ENCODE peak calls at places on chromosomes 12 and 14, in four cellular contexts. One of them, this sample, is unnamed.
A peak's percentile ranks its signal among the peaks of the same experiment; 100 is the strongest.

GRCh38 chr14:88185843-88186242 is 137.2 kb downstream of the KCNK10 start:
- DNase-seq in SK-N-SH: no peak
- DNase-seq in K562: no peak
- DNase-seq in WTC11: no peak
- DNase-seq in this sample: no peak

GRCh38 chr12:31594681-31595080 is 3.7 kb upstream of the DENND5B start:
- DNase-seq in SK-N-SH: no peak
- DNase-seq in K562: no peak
- DNase-seq in WTC11: no peak
- DNase-seq in this sample: no peak

GRCh38 chr12:91367234-91367849 is 184.7 kb upstream of the DCN start:
- DNase-seq in SK-N-SH: no peak
- DNase-seq in K562: peak; percentile 17
- DNase-seq in WTC11: no peak
- DNase-seq in this sample: no peak

GRCh38 chr14:101442451-101442850 is 118.8 kb upstream of the DIO3 start:
- DNase-seq in SK-N-SH: no peak
- DNase-seq in K562: no peak
- DNase-seq in WTC11: no peak
- DNase-seq in this sample: no peak

GRCh38 chr12:65106948-65107347 is 14.2 kb downstream of the WIF1 start:
- DNase-seq in SK-N-SH: no peak
- DNase-seq in K562: no peak
- DNase-seq in WTC11: no peak
- DNase-seq in this sample: no peak

GRCh38 chr14:73785336-73785833 is 66.2 kb upstream of the PTGR2 start:
- DNase-seq in SK-N-SH: peak; percentile 61
- DNase-seq in K562: no peak
- DNase-seq in WTC11: no peak
- DNase-seq in this sample: no peak

GRCh38 chr12:113227169-113227568 is 5.9 kb downstream of the TPCN1 start:
- DNase-seq in SK-N-SH: no peak
- DNase-seq in K562: no peak
- DNase-seq in WTC11: no peak
- DNase-seq in this sample: no peak

GRCh38 chr12:64120568-64120967 is 101.5 kb downstream of the KICS2 start:
- DNase-seq in SK-N-SH: no peak
- DNase-seq in K562: no peak
- DNase-seq in WTC11: no peak
- DNase-seq in this sample: no peak

GRCh38 chr14:104144911-104145825 is 6.8 kb downstream of the KIF26A start:
- DNase-seq in SK-N-SH: peak; percentile 80
- DNase-seq in K562: no peak
- DNase-seq in WTC11: peak; percentile 7
- DNase-seq in this sample: peak; percentile 43

GRCh38 chr12:1273051-1273450 is 282.0 kb downstream of the ERC1 start:
- DNase-seq in SK-N-SH: no peak
- DNase-seq in K562: no peak
- DNase-seq in WTC11: no peak
- DNase-seq in this sample: no peak

GRCh38 chr12:89098390-89099102 is 253.8 kb downstream of the DUSP6 start:
- DNase-seq in SK-N-SH: peak; percentile 4
- DNase-seq in K562: no peak
- DNase-seq in WTC11: peak; percentile 74
- DNase-seq in this sample: peak; percentile 53

GRCh38 chr14:74531467-74531866 is 37.9 kb downstream of the ISCA2 start:
- DNase-seq in SK-N-SH: peak; percentile 51
- DNase-seq in K562: peak; percentile 47
- DNase-seq in WTC11: peak; percentile 77
- DNase-seq in this sample: peak; percentile 72

GRCh38 chr12:49540229-49541139 is 1.7 kb downstream of the KCNH3 start:
- DNase-seq in SK-N-SH: peak; percentile 44
- DNase-seq in K562: no peak
- DNase-seq in WTC11: no peak
- DNase-seq in this sample: no peak

GRCh38 chr12:91778938-91779400 is 366.7 kb downstream of the BTG1 start:
- DNase-seq in SK-N-SH: no peak
- DNase-seq in K562: peak; percentile 55
- DNase-seq in WTC11: no peak
- DNase-seq in this sample: no peak

GRCh38 chr12:103013741-103014140 is 56.3 kb downstream of the ASCL1 start:
- DNase-seq in SK-N-SH: no peak
- DNase-seq in K562: no peak
- DNase-seq in WTC11: no peak
- DNase-seq in this sample: no peak

GRCh38 chr12:124044809-124045321 is 71.8 kb downstream of the ZNF664 start:
- DNase-seq in SK-N-SH: no peak
- DNase-seq in K562: no peak
- DNase-seq in WTC11: no peak
- DNase-seq in this sample: no peak

GRCh38 chr12:77049767-77050353 is 15.5 kb downstream of the E2F7 start:
- DNase-seq in SK-N-SH: peak; percentile 49
- DNase-seq in K562: peak; percentile 57
- DNase-seq in WTC11: no peak
- DNase-seq in this sample: no peak

GRCh38 chr12:54159140-54159539 is 29.6 kb downstream of the SMUG1 start:
- DNase-seq in SK-N-SH: peak; percentile 64
- DNase-seq in K562: peak; percentile 92
- DNase-seq in WTC11: peak; percentile 85
- DNase-seq in this sample: peak; percentile 88

GRCh38 chr12:49414364-49414763 is 47.1 kb downstream of the SPATS2 start:
- DNase-seq in SK-N-SH: no peak
- DNase-seq in K562: no peak
- DNase-seq in WTC11: no peak
- DNase-seq in this sample: no peak

GRCh38 chr12:107660230-107660629 is 25.4 kb upstream of the PWP1 start:
- DNase-seq in SK-N-SH: no peak
- DNase-seq in K562: peak; percentile 28
- DNase-seq in WTC11: no peak
- DNase-seq in this sample: no peak

GRCh38 chr12:100145643-100146042 is 3.0 kb upstream of the BLTP3B start:
- DNase-seq in SK-N-SH: no peak
- DNase-seq in K562: no peak
- DNase-seq in WTC11: no peak
- DNase-seq in this sample: no peak

GRCh38 chr14:29858299-29858698 is 69.3 kb downstream of the PRKD1 start:
- DNase-seq in SK-N-SH: no peak
- DNase-seq in K562: no peak
- DNase-seq in WTC11: no peak
- DNase-seq in this sample: no peak

GRCh38 chr12:12704593-12705230 is 8.7 kb upstream of the GPR19 start:
- DNase-seq in SK-N-SH: peak; percentile 78
- DNase-seq in K562: peak; percentile 76
- DNase-seq in WTC11: peak; percentile 38
- DNase-seq in this sample: no peak

GRCh38 chr12:57240926-57241555 is 9.9 kb downstream of the STAC3 start:
- DNase-seq in SK-N-SH: peak; percentile 63
- DNase-seq in K562: no peak
- DNase-seq in WTC11: peak; percentile 71
- DNase-seq in this sample: no peak

GRCh38 chr14:89912667-89913211 is 41.8 kb downstream of the EFCAB11 start:
- DNase-seq in SK-N-SH: peak; percentile 37
- DNase-seq in K562: no peak
- DNase-seq in WTC11: no peak
- DNase-seq in this sample: no peak

DNA sequence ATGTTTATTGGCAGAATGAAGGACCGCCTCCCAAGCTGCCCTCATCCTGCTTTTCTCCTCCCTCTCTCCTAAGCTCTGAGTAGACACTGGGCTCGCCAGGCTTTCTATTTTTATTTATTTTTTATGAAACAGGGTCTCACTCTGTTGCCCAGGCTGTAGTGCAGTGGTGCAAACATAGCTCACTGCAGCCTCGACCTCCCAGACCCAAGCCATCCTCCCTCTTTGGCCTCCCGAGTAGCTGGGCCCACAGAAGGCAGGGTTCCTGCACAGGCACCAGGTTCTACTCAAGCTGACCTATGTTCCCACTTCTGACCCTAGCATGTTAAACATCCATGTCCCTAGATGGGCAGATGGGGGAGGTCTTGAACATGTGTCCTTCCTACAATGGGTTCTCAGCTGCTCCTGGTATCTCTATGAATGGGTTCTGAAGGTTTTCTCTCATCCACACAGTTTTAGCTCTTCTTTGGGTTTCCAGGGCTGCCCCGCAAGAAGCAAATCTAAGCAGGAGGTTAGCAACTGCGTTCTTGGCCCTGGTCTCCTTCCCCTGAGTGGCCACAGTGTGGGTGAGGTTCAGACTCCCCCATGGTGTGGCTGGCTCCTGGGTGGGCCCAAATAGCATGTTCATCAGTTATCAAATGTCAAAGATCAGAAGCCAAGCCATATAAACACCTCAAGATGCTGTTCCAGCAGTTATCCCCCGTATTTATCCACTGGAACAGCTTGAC is 167.3 kb downstream of the ZFP36L1 start:
- DNase-seq in SK-N-SH: no peak
- DNase-seq in K562: no peak
- DNase-seq in WTC11: no peak
- DNase-seq in this sample: no peak
- TF ChIP-seq TEAD4 in SK-N-SH: no peak
- TF ChIP-seq TEAD4 in K562: no peak
- TF ChIP-seq TEAD4 in WTC11: no peak
- TF ChIP-seq TEAD4 in this sample: no peak

GRCh38 chr12:14264316-14264715 is 101.2 kb upstream of the ATF7IP start:
- DNase-seq in SK-N-SH: no peak
- DNase-seq in K562: no peak
- DNase-seq in WTC11: no peak
- DNase-seq in this sample: no peak
- TF ChIP-seq TEAD4 in SK-N-SH: no peak
- TF ChIP-seq TEAD4 in K562: no peak
- TF ChIP-seq TEAD4 in WTC11: no peak
- TF ChIP-seq TEAD4 in this sample: no peak

DNA sequence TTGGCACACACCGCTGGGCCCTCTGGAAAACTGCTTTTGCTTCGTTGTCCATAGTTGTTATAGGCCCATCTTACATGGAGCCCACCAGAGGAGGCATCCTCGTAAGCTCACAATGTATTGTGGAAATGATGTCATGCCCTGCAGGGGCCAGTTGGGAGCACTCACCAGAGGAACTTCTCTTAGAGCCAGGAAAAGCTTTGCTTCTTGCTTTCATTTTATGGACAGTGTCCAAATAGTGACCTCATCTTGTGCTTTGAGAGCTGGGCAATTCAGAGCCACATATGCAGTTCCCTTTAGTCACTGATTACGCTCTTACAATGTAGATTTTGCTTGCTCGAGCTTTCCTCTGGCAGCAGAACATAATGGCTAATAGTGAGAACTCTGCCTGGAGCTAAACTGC is 275.6 kb downstream of the AACS start:
- DNase-seq in SK-N-SH: no peak
- DNase-seq in K562: no peak
- DNase-seq in WTC11: no peak
- DNase-seq in this sample: no peak
- TF ChIP-seq TEAD4 in SK-N-SH: no peak
- TF ChIP-seq TEAD4 in K562: no peak
- TF ChIP-seq TEAD4 in WTC11: no peak
- TF ChIP-seq TEAD4 in this sample: no peak

DNA sequence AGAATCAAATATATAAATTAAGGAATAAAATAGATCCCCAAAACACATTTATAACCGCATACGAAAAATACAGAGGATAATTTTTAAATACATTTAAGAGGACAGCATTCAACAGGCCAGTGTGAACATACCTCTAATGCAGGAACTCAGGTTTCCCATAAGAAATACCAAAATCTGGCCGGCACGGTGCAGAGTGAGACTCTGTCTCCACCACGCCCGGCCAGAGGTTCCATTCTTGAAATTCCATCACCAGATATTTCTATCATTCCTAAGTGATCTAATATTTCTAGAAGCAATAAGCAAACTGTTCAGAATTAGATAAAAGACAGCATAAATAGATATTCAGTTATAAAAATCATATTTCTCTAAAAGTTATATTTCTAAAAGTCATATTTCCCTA is 30.2 kb upstream of the OASL start:
- DNase-seq in SK-N-SH: no peak
- DNase-seq in K562: no peak
- DNase-seq in WTC11: no peak
- DNase-seq in this sample: no peak
- TF ChIP-seq TEAD4 in SK-N-SH: no peak
- TF ChIP-seq TEAD4 in K562: no peak
- TF ChIP-seq TEAD4 in WTC11: no peak
- TF ChIP-seq TEAD4 in this sample: no peak

This sample was measured in H1.